ENCODE peak calls at places on chromosomes 11 and 22, in four cellular contexts. Y is mammary epithelial cell, F is stomach, W is esophagus muscularis mucosa. O is an unnamed sample. For H3K4me1, the result is how much of the 10 kb centered on the place peaks cover.

GRCh38 chr11:8720376-8720775 is 37.8 kb downstream of the RPL27A start:
- DNase-seq in Y (no peak), F (peak), W (no peak), O (no peak)

GRCh38 chr11:100925935-100926334 is 203.7 kb downstream of the PGR start:
- DNase-seq in Y (peak), F (no peak), W (no peak), O (no peak)

GRCh38 chr11:79018371-79018849 is 422.4 kb downstream of the TENM4 start:
- DNase-seq in Y (no peak), F (no peak), W (no peak), O (no peak)

GRCh38 chr11:3197878-3198528 is 20.6 kb downstream of the MRGPRG start:
- DNase-seq in Y (no peak), F (no peak), W (no peak), O (no peak)

GRCh38 chr11:59918987-59919589 is 19.1 kb upstream of the OOSP1 start:
- DNase-seq in Y (peak), F (peak), W (no peak), O (no peak)

GRCh38 chr11:114026355-114026754 is 33.2 kb upstream of the ZBTB16 start:
- DNase-seq in Y (no peak), F (no peak), W (no peak), O (no peak)

GRCh38 chr11:65429069-65429681 is 6.6 kb downstream of the NEAT1 start:
- DNase-seq in Y (peak), F (peak), W (no peak), O (no peak)

GRCh38 chr11:61309739-61310138 is 14.6 kb upstream of the VWCE start:
- DNase-seq in Y (no peak), F (no peak), W (no peak), O (no peak)

GRCh38 chr22:35844886-35845285 is 127.2 kb downstream of the APOL5 start:
- DNase-seq in Y (no peak), F (no peak), W (no peak), O (no peak)

GRCh38 chr11:79237676-79238075 is 203.2 kb downstream of the TENM4 start:
- DNase-seq in Y (no peak), F (no peak), W (no peak), O (no peak)

GRCh38 chr11:122115520-122116343 is at the start of gene BLID:
- DNase-seq in Y (no peak), F (peak), W (no peak), O (peak)

GRCh38 chr11:134340354-134340964 is 8.7 kb downstream of the GLB1L2 start:
- DNase-seq in Y (no peak), F (no peak), W (no peak), O (peak)

GRCh38 chr22:29216011-29216872 is 10.5 kb downstream of the EMID1 start:
- DNase-seq in Y (no peak), F (no peak), W (no peak), O (no peak)

GRCh38 chr11:61489833-61490585 is 18.5 kb upstream of the LRRC10B start:
- DNase-seq in Y (no peak), F (no peak), W (no peak), O (no peak)

GRCh38 chr11:75771646-75772410 is 3.2 kb downstream of the DGAT2 start:
- DNase-seq in Y (peak), F (peak), W (no peak), O (peak)

GRCh38 chr11:11787305-11788066 is 54.3 kb upstream of the USP47 start:
- DNase-seq in Y (peak), F (peak), W (peak), O (peak)

GRCh38 chr22:41915035-41915782 is at the start of gene SHISA8:
- DNase-seq in Y (peak), F (peak), W (no peak), O (no peak)

GRCh38 chr11:63762662-63763505 is 5.7 kb downstream of the ZFTA start:
- DNase-seq in Y (no peak), F (peak), W (no peak), O (no peak)

GRCh38 chr11:3613998-3614741 is 27.6 kb downstream of the ART5 start:
- DNase-seq in Y (no peak), F (no peak), W (no peak), O (peak)

GRCh38 chr11:134120143-134120850 is 51.4 kb downstream of the JAM3 start:
- DNase-seq in Y (peak), F (peak), W (peak), O (no peak)

GRCh38 chr22:50530857-50531545 is 1.2 kb upstream of the TYMP start:
- DNase-seq in Y (peak), F (peak), W (no peak), O (peak)

GRCh38 chr11:58493676-58494075 is 14.2 kb downstream of the OR5B21 start:
- DNase-seq in Y (peak), F (no peak), W (no peak), O (no peak)

GRCh38 chr22:23516304-23516703 is 63.8 kb downstream of the IGLL1 start:
- DNase-seq in Y (no peak), F (no peak), W (no peak), O (no peak)

GRCh38 chr22:23512348-23512705 is 67.8 kb downstream of the IGLL1 start:
- DNase-seq in Y (no peak), F (no peak), W (no peak), O (no peak)

GRCh38 chr22:23512738-23513137 is 67.4 kb downstream of the IGLL1 start:
- DNase-seq in Y (no peak), F (no peak), W (no peak), O (no peak)

GRCh38 chr22:23513705-23514104 is 66.4 kb downstream of the IGLL1 start:
- DNase-seq in Y (no peak), F (no peak), W (no peak), O (no peak)

DNA sequence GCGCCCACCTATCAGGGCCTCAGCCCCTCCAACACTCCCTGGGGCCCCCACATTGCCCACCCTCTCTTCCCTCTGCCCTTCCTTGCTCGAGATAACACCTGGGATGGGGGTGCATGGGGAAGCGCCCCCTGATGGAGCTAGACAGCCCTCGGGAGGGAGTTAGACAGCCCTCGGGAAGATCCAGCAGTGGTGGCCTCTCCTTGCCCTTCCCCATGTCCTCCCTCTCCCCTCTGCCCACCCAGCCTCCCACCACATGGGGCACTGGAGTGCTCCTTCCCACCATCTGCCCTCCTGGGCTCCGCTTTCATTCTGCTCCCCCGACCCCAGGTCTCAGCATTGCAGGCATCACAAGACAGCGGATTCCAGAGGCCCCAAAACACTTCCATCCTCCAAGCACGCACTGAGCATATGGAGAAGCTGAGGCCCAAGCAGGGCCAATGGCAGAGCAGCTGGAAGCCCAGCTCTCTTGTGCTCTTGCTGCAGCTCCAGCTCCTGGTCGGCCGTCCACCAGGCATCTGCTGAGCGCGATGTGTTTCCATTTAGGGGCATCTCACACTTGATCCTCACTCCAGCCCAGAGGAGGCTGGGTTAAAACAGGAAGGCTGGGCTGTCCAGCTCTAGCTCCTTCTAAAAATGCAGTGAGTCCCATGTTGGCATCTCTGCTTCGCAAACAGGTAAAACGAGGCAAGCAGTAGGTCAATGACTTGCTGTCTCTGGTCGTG is 65.6 kb downstream of the IGLL1 start:
- DNase-seq in Y (no peak), F (no peak), W (no peak), O (no peak)
- TF ChIP-seq CTCF in Y (no peak), F (no peak), W (no peak), O (no peak)

GRCh38 chr22:37122598-37123180 is 13.2 kb upstream of the TMPRSS6 start:
- DNase-seq in Y (no peak), F (no peak), W (no peak), O (no peak)
- H3K4me3 ChIP-seq in Y (no peak), F (no peak), W (no peak), O (no peak)

GRCh38 chr22:27637604-27638003 is 164.0 kb downstream of the MN1 start:
- DNase-seq in Y (peak), F (no peak), W (no peak), O (no peak)
- H3K4me1 ChIP-seq in Y (under half), F (under half), W (under half), O (under half)

GRCh38 chr11:35564246-35564595 is 38.8 kb upstream of the PAMR1 start:
- DNase-seq in Y (no peak), F (no peak), W (no peak), O (no peak)

GRCh38 chr11:35563413-35564245 is 38.2 kb upstream of the PAMR1 start:
- DNase-seq in Y (no peak), F (no peak), W (no peak), O (no peak)

GRCh38 chr11:35555238-35555887 is 29.9 kb upstream of the PAMR1 start:
- DNase-seq in Y (no peak), F (no peak), W (no peak), O (no peak)

GRCh38 chr11:35558468-35558867 is 33.1 kb upstream of the PAMR1 start:
- DNase-seq in Y (no peak), F (no peak), W (no peak), O (no peak)

DNA sequence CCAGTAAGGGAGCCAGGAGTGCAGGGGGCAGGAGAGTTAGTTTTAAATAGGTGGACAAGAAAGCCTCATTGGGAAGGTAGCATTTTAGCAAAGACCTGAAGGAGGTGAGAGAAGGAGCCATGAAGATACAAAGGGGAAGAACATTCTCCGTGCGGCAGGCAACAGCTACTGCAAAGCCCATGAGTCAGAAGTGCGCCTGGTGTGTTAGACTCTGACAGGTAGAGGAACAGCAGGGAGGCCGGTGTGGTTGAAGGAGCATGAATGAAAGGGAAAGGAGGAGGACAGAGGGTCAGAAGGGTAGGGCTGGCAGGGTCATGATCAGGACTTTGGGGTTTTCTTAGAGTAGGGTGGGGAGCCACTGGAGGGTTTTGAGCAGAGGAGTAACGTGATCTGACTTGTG is 34.5 kb upstream of the PAMR1 start:
- DNase-seq in Y (no peak), F (no peak), W (peak), O (no peak)
- TF ChIP-seq CTCF in Y (no peak), F (no peak), W (no peak), O (no peak)

DNA sequence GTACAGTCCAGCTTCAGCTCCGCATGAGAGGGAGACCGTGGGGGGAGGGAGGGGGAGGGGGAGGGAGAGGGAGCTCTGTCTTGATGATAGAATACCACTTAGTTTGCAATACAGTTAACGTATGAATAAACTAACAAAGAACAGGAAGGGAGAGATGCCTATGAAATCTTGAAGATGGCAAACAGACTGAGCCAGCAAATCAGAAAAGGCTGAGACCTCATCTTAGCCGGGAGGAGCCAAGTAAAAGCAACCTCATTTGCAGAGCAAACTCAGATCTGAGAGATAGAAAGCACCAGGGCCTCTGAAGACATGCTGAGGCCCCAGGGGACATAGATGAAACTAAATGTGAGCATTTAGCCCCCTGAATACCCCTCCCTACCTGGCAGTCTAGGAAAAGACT is 23.0 kb downstream of the APLP2 start:
- DNase-seq in Y (no peak), F (no peak), W (no peak), O (no peak)
- H3K4me3 ChIP-seq in Y (no peak), F (no peak), W (no peak), O (no peak)

GRCh38 chr11:112273066-112273465 is 12.4 kb upstream of the PLET1 start:
- DNase-seq in Y (no peak), F (no peak), W (no peak), O (no peak)

GRCh38 chr11:112277029-112277428 is 16.4 kb upstream of the PLET1 start:
- DNase-seq in Y (no peak), F (no peak), W (no peak), O (no peak)

GRCh38 chr11:112271242-112271641 is 10.6 kb upstream of the PLET1 start:
- DNase-seq in Y (no peak), F (no peak), W (no peak), O (no peak)

GRCh38 chr11:112270551-112271180 is 10.0 kb upstream of the PLET1 start:
- DNase-seq in Y (peak), F (no peak), W (no peak), O (no peak)

DNA sequence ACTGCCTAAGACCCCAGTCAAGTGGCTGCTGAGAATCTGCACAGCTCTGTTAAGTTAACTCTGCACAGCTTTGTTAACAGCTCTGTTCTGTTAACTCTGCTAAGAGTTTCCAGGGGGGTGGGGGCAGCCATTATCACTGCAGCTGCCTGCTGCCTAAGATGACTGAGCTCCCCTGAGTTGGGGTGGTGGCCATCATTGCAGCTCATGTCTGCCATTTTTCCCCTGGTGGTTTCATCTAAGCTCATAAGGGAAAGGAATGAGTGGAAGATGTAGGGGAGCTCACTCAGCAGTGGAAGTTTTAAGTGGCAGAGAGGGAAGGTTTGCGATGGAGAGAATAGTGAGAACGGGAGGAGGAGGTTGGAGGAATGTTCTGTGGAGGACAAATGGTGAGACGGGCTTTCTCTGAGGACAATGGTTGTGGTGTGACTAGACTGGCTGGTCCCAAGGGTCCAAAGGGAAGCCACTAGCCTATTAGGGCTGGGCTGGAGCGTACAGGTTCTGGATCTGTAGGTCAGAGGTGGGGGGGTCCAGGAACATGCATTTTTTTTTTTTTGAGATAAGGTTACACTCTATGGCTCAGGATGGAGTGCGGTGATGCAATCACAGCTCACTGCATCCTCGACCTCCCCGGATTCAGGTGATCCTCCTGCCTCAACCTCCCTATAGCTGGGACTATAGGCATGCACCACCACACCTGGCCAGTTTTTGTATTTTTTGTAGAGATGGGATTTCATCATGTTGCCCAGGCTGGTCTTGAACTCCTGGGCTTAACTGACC is 13.5 kb upstream of the PLET1 start:
- DNase-seq in Y (no peak), F (no peak), W (no peak), O (no peak)
- H3K4me1 ChIP-seq in Y (under half), F (under half), W (under half), O (under half)

GRCh38 chr11:28140689-28141455 is 32.7 kb downstream of the METTL15 start:
- DNase-seq in Y (peak), F (no peak), W (no peak), O (no peak)
- TF ChIP-seq CTCF in Y (no peak), F (no peak), W (no peak), O (no peak)

O was measured in lung.